ENCODE peak calls at places on chromosomes 7 and 10, in eight cellular contexts. One of them, this sample, is unnamed.

GRCh38 chr10:30583778-30584415 is 45.7 kb downstream of the LYZL2 start:
- DNase-seq in HepG2: peak; percentile 84
- DNase-seq in H1: no peak
- DNase-seq in A549: peak; percentile 74
- DNase-seq in IMR-90: peak; percentile 77
- DNase-seq in WTC11: no peak
- DNase-seq in SK-N-SH: no peak
- DNase-seq in GM12878: peak; percentile 61
- DNase-seq in this sample: peak; percentile 19

GRCh38 chr7:81236560-81236959 is 317.7 kb upstream of the SEMA3C start:
- DNase-seq in HepG2: no peak
- DNase-seq in H1: no peak
- DNase-seq in A549: no peak
- DNase-seq in IMR-90: no peak
- DNase-seq in WTC11: no peak
- DNase-seq in SK-N-SH: no peak
- DNase-seq in GM12878: no peak
- DNase-seq in this sample: no peak

GRCh38 chr10:84373000-84373399 is 44.6 kb downstream of the CCSER2 start:
- DNase-seq in HepG2: no peak
- DNase-seq in H1: no peak
- DNase-seq in A549: no peak
- DNase-seq in IMR-90: no peak
- DNase-seq in WTC11: no peak
- DNase-seq in SK-N-SH: no peak
- DNase-seq in GM12878: no peak
- DNase-seq in this sample: no peak

GRCh38 chr7:135929249-135929648 is 47.9 kb downstream of the MTPN start:
- DNase-seq in HepG2: no peak
- DNase-seq in H1: no peak
- DNase-seq in A549: no peak
- DNase-seq in IMR-90: peak; percentile 47
- DNase-seq in WTC11: no peak
- DNase-seq in SK-N-SH: no peak
- DNase-seq in GM12878: no peak
- DNase-seq in this sample: no peak

GRCh38 chr10:27192284-27192683 is 37.1 kb downstream of the MASTL start:
- DNase-seq in HepG2: no peak
- DNase-seq in H1: no peak
- DNase-seq in A549: peak; percentile 58
- DNase-seq in IMR-90: peak; percentile 95
- DNase-seq in WTC11: no peak
- DNase-seq in SK-N-SH: peak; percentile 17
- DNase-seq in GM12878: no peak
- DNase-seq in this sample: no peak

GRCh38 chr7:24725554-24726260 is 31.6 kb downstream of the GSDME start:
- DNase-seq in HepG2: no peak
- DNase-seq in H1: peak; percentile 63
- DNase-seq in A549: no peak
- DNase-seq in IMR-90: no peak
- DNase-seq in WTC11: peak; percentile 52
- DNase-seq in SK-N-SH: no peak
- DNase-seq in GM12878: no peak
- DNase-seq in this sample: no peak

GRCh38 chr7:70720191-70720873 is 411.6 kb upstream of the GALNT17 start:
- DNase-seq in HepG2: no peak
- DNase-seq in H1: no peak
- DNase-seq in A549: no peak
- DNase-seq in IMR-90: no peak
- DNase-seq in WTC11: no peak
- DNase-seq in SK-N-SH: no peak
- DNase-seq in GM12878: no peak
- DNase-seq in this sample: no peak

GRCh38 chr7:124723012-124723411 is 42.6 kb downstream of the GPR37 start:
- DNase-seq in HepG2: peak; percentile 16
- DNase-seq in H1: no peak
- DNase-seq in A549: peak; percentile 18
- DNase-seq in IMR-90: peak; percentile 88
- DNase-seq in WTC11: no peak
- DNase-seq in SK-N-SH: no peak
- DNase-seq in GM12878: no peak
- DNase-seq in this sample: no peak

GRCh38 chr10:131678613-131679012 is 222.2 kb upstream of the PPP2R2D start:
- DNase-seq in HepG2: no peak
- DNase-seq in H1: no peak
- DNase-seq in A549: no peak
- DNase-seq in IMR-90: no peak
- DNase-seq in WTC11: no peak
- DNase-seq in SK-N-SH: no peak
- DNase-seq in GM12878: no peak
- DNase-seq in this sample: no peak

GRCh38 chr10:131681122-131681521 is 219.7 kb upstream of the PPP2R2D start:
- DNase-seq in HepG2: no peak
- DNase-seq in H1: no peak
- DNase-seq in A549: no peak
- DNase-seq in IMR-90: no peak
- DNase-seq in WTC11: peak; percentile 9
- DNase-seq in SK-N-SH: no peak
- DNase-seq in GM12878: no peak
- DNase-seq in this sample: no peak

GRCh38 chr10:131678171-131678570 is 222.6 kb upstream of the PPP2R2D start:
- DNase-seq in HepG2: no peak
- DNase-seq in H1: no peak
- DNase-seq in A549: no peak
- DNase-seq in IMR-90: no peak
- DNase-seq in WTC11: peak; percentile 9
- DNase-seq in SK-N-SH: no peak
- DNase-seq in GM12878: no peak
- DNase-seq in this sample: no peak

GRCh38 chr10:131681656-131682055 is 219.2 kb upstream of the PPP2R2D start:
- DNase-seq in HepG2: no peak
- DNase-seq in H1: no peak
- DNase-seq in A549: no peak
- DNase-seq in IMR-90: no peak
- DNase-seq in WTC11: peak; percentile 5
- DNase-seq in SK-N-SH: no peak
- DNase-seq in GM12878: no peak
- DNase-seq in this sample: no peak

GRCh38 chr10:131679926-131680325 is 220.9 kb upstream of the PPP2R2D start:
- DNase-seq in HepG2: no peak
- DNase-seq in H1: no peak
- DNase-seq in A549: no peak
- DNase-seq in IMR-90: no peak
- DNase-seq in WTC11: peak; percentile 5
- DNase-seq in SK-N-SH: no peak
- DNase-seq in GM12878: no peak
- DNase-seq in this sample: no peak
- TF ChIP-seq USF2 in HepG2: no peak
- TF ChIP-seq USF2 in H1: no peak
- TF ChIP-seq USF2 in A549: no peak
- TF ChIP-seq USF2 in IMR-90: no peak
- TF ChIP-seq USF2 in WTC11: no peak
- TF ChIP-seq USF2 in SK-N-SH: no peak
- TF ChIP-seq USF2 in GM12878: no peak
- TF ChIP-seq USF2 in this sample: no peak

DNA sequence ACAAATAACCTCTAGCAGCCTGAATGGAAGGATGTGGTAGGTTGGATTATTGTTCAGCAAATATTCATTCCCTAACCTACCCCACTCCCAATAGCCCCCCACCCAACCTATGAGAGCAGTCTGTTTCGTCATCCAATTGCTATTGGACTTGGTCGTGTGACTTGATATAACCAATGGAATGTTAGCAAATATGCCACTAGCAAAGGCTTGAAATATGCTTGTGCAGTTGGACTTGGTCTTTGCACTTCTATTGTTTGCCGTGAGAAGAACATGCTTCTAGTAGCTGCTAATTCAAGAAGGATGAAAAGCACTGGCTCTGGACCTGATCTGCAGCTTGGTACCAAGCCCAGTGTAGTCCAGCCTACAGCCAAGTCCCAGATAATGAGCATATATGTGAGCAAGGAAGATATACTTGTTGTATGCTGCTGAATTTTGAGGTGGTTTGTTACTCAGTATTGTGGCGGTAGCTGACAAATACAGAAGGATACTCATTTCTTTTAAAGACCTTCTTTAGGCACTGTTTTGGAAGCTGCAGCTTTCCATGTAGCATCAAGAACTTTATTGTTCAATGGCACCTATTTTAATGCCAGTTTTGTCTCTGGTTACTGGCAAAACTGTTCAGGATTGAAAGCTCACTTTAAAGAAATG is 180.4 kb downstream of the EXOC4 start:
- DNase-seq in HepG2: peak; percentile 71
- DNase-seq in H1: no peak
- DNase-seq in A549: no peak
- DNase-seq in IMR-90: no peak
- DNase-seq in WTC11: no peak
- DNase-seq in SK-N-SH: no peak
- DNase-seq in GM12878: no peak
- DNase-seq in this sample: no peak
- TF ChIP-seq USF2 in HepG2: no peak
- TF ChIP-seq USF2 in H1: no peak
- TF ChIP-seq USF2 in A549: no peak
- TF ChIP-seq USF2 in IMR-90: no peak
- TF ChIP-seq USF2 in WTC11: no peak
- TF ChIP-seq USF2 in SK-N-SH: no peak
- TF ChIP-seq USF2 in GM12878: no peak
- TF ChIP-seq USF2 in this sample: no peak

GRCh38 chr10:35377050-35377723 is 40.9 kb downstream of the CCNY start:
- DNase-seq in HepG2: no peak
- DNase-seq in H1: no peak
- DNase-seq in A549: no peak
- DNase-seq in IMR-90: no peak
- DNase-seq in WTC11: no peak
- DNase-seq in SK-N-SH: no peak
- DNase-seq in GM12878: no peak
- DNase-seq in this sample: no peak

GRCh38 chr10:35382096-35382495 is 45.8 kb downstream of the CCNY start:
- DNase-seq in HepG2: no peak
- DNase-seq in H1: no peak
- DNase-seq in A549: no peak
- DNase-seq in IMR-90: no peak
- DNase-seq in WTC11: no peak
- DNase-seq in SK-N-SH: no peak
- DNase-seq in GM12878: no peak
- DNase-seq in this sample: no peak

GRCh38 chr10:35378547-35379210 is 42.4 kb downstream of the CCNY start:
- DNase-seq in HepG2: no peak
- DNase-seq in H1: peak; percentile 41
- DNase-seq in A549: no peak
- DNase-seq in IMR-90: peak; percentile 60
- DNase-seq in WTC11: no peak
- DNase-seq in SK-N-SH: no peak
- DNase-seq in GM12878: no peak
- DNase-seq in this sample: peak; percentile 37

GRCh38 chr10:35375091-35375765 is 38.9 kb downstream of the CCNY start:
- DNase-seq in HepG2: no peak
- DNase-seq in H1: peak; percentile 10
- DNase-seq in A549: no peak
- DNase-seq in IMR-90: peak; percentile 47
- DNase-seq in WTC11: no peak
- DNase-seq in SK-N-SH: no peak
- DNase-seq in GM12878: no peak
- DNase-seq in this sample: no peak

DNA sequence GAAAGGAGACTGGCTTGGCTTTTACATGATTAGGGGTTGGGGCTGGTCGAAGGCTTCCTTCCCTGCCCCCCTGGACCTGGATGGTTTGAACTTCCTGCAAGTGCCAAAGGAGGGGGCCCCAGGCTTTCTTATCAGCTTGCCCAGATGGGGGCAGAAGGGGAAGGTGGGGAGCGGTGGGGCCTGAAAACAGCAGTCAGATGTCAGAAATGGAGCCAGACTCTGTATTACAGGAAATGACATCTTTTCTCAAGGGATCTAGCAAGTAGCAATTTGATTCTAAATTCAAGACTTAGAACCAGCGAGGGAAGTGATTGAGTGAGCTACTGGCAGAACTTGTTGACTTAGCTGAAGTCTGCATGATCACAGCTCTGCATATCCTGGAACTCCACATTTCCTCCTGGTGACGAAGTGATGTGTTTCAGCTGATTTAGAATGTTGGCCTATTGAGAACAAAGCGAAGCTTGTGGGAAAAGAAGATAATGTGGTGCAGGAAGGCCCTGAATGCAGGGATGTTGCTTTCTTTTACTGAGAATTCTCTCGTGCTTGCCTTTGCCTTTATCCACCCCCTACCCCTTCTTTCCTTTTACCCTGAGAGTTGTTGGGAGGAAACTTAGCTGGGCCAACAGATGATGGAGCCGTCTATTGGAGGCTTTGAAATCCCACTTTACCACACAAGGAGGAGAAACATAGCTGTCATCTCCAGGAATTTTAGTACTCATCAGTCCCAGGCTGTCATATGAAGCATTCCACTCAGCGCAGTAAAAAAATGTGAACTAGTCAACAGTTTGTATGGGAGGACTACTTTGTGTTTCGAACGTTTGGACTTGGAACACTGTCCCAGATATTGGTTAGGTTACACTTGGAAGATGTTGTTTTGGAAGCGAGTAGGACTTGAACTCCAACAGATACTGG is 43.2 kb downstream of the CCNY start:
- DNase-seq in HepG2: no peak
- DNase-seq in H1: peak; percentile 55
- DNase-seq in A549: no peak
- DNase-seq in IMR-90: peak; percentile 88
- DNase-seq in WTC11: peak; percentile 34
- DNase-seq in SK-N-SH: no peak
- DNase-seq in GM12878: peak; percentile 60
- DNase-seq in this sample: peak; percentile 91
- TF ChIP-seq USF2 in HepG2: no peak
- TF ChIP-seq USF2 in H1: no peak
- TF ChIP-seq USF2 in A549: no peak
- TF ChIP-seq USF2 in IMR-90: no peak
- TF ChIP-seq USF2 in WTC11: no peak
- TF ChIP-seq USF2 in SK-N-SH: no peak
- TF ChIP-seq USF2 in GM12878: no peak
- TF ChIP-seq USF2 in this sample: no peak

GRCh38 chr10:51423121-51423452 is 276.3 kb downstream of the CSTF2T start:
- DNase-seq in HepG2: no peak
- DNase-seq in H1: no peak
- DNase-seq in A549: no peak
- DNase-seq in IMR-90: no peak
- DNase-seq in WTC11: no peak
- DNase-seq in SK-N-SH: no peak
- DNase-seq in GM12878: no peak
- DNase-seq in this sample: no peak

GRCh38 chr10:51425431-51425830 is 274.0 kb downstream of the CSTF2T start:
- DNase-seq in HepG2: no peak
- DNase-seq in H1: no peak
- DNase-seq in A549: no peak
- DNase-seq in IMR-90: no peak
- DNase-seq in WTC11: no peak
- DNase-seq in SK-N-SH: peak; percentile 3
- DNase-seq in GM12878: no peak
- DNase-seq in this sample: no peak

GRCh38 chr10:51419416-51420093 is 279.8 kb downstream of the CSTF2T start:
- DNase-seq in HepG2: no peak
- DNase-seq in H1: no peak
- DNase-seq in A549: no peak
- DNase-seq in IMR-90: no peak
- DNase-seq in WTC11: no peak
- DNase-seq in SK-N-SH: no peak
- DNase-seq in GM12878: no peak
- DNase-seq in this sample: peak; percentile 13

GRCh38 chr10:51421853-51422252 is 277.5 kb downstream of the CSTF2T start:
- DNase-seq in HepG2: no peak
- DNase-seq in H1: no peak
- DNase-seq in A549: no peak
- DNase-seq in IMR-90: peak; percentile 10
- DNase-seq in WTC11: no peak
- DNase-seq in SK-N-SH: no peak
- DNase-seq in GM12878: no peak
- DNase-seq in this sample: no peak

GRCh38 chr10:51422311-51423120 is 276.9 kb downstream of the CSTF2T start:
- DNase-seq in HepG2: peak; percentile 15
- DNase-seq in H1: peak; percentile 67
- DNase-seq in A549: peak; percentile 13
- DNase-seq in IMR-90: peak; percentile 76
- DNase-seq in WTC11: peak; percentile 57
- DNase-seq in SK-N-SH: peak; percentile 21
- DNase-seq in GM12878: peak; percentile 8
- DNase-seq in this sample: peak; percentile 23
- TF ChIP-seq USF2 in HepG2: no peak
- TF ChIP-seq USF2 in H1: no peak
- TF ChIP-seq USF2 in A549: no peak
- TF ChIP-seq USF2 in IMR-90: no peak
- TF ChIP-seq USF2 in WTC11: no peak
- TF ChIP-seq USF2 in SK-N-SH: no peak
- TF ChIP-seq USF2 in GM12878: no peak
- TF ChIP-seq USF2 in this sample: no peak